ENCODE peak calls at places on chromosomes 4 and X, in seven cellular contexts. I, E, K, C, J, H and M are unnamed samples. For H3K79me2, the result is how much of the 10 kb centered on the place peaks cover.

GRCh38 chr4:86556791-86557415 is 37.2 kb upstream of the PTPN13 start:
- DNase-seq in H (no peak), E (peak), C (peak), K (no peak), J (no peak), I (no peak), M (no peak)

GRCh38 chr4:176587920-176588319 is 204.8 kb downstream of the VEGFC start:
- DNase-seq in K (no peak), H (no peak), C (no peak), J (no peak), E (peak), I (no peak), M (no peak)

GRCh38 chr4:82489987-82490386 is 59.6 kb downstream of the ENOPH1 start:
- DNase-seq in I (no peak), E (no peak), K (no peak), H (no peak), J (no peak), C (no peak), M (no peak)

GRCh38 chrX:12149670-12150407 is 11.6 kb downstream of the FRMPD4 start:
- DNase-seq in J (no peak), H (no peak), I (no peak), C (peak), K (no peak), E (no peak), M (no peak)

GRCh38 chr4:119010909-119011606 is 122.4 kb downstream of the SYNPO2 start:
- DNase-seq in E (no peak), C (no peak), J (no peak), I (no peak), K (no peak), H (no peak), M (no peak)

GRCh38 chrX:9396930-9397329 is 67.9 kb upstream of the TBL1X start:
- DNase-seq in E (peak), K (no peak), C (peak), J (no peak), I (no peak), H (no peak), M (no peak)

GRCh38 chr4:45453258-45453841 is 670.5 kb downstream of the GABRG1 start:
- DNase-seq in H (no peak), K (no peak), C (peak), J (peak), E (peak), I (peak), M (peak)

GRCh38 chrX:15855562-15856256 is 1.1 kb upstream of the AP1S2 start:
- DNase-seq in I (peak), E (no peak), J (no peak), K (no peak), H (no peak), C (no peak), M (peak)

GRCh38 chr4:30719363-30720020 is 677 bp upstream of the PCDH7 start:
- DNase-seq in H (no peak), K (no peak), E (peak), J (peak), C (peak), I (peak), M (no peak)

GRCh38 chr4:4407299-4408131 is 20.6 kb downstream of the NSG1 start:
- DNase-seq in J (no peak), C (no peak), K (no peak), E (no peak), H (no peak), I (no peak), M (no peak)

GRCh38 chrX:29466441-29466840 is 748.9 kb upstream of the MAGEB2 start:
- DNase-seq in C (no peak), I (no peak), E (peak), J (no peak), K (no peak), H (no peak), M (no peak)

GRCh38 chrX:87475793-87476192 is 41.8 kb upstream of the KLHL4 start:
- DNase-seq in C (no peak), K (no peak), J (no peak), H (no peak), E (no peak), I (no peak), M (no peak)

GRCh38 chrX:1336331-1337143 is at the start of gene IL3RA:
- DNase-seq in E (peak), J (no peak), H (no peak), K (no peak), I (no peak), C (no peak), M (peak)

GRCh38 chr4:3037957-3038451 is 36.3 kb downstream of the HTT-AS start:
- DNase-seq in E (peak), K (no peak), J (no peak), C (no peak), I (no peak), H (no peak), M (peak)

GRCh38 chrX:84144281-84144680 is 43.7 kb downstream of the RPS6KA6 start:
- DNase-seq in C (no peak), I (no peak), J (no peak), K (no peak), E (peak), H (no peak), M (no peak)

GRCh38 chrX:143988356-143988755 is 104.5 kb downstream of the UBE2NL start:
- DNase-seq in C (no peak), K (no peak), I (no peak), H (no peak), E (no peak), J (no peak), M (no peak)

GRCh38 chr4:7630559-7631287 is 196.0 kb upstream of the PSAPL1 start:
- DNase-seq in C (peak), K (no peak), J (no peak), I (no peak), E (peak), H (peak), M (no peak)

GRCh38 chrX:52574416-52575275 is 57.8 kb upstream of the XAGE1B start:
- DNase-seq in E (peak), J (peak), K (no peak), I (peak), C (peak), H (no peak), M (peak)

DNA sequence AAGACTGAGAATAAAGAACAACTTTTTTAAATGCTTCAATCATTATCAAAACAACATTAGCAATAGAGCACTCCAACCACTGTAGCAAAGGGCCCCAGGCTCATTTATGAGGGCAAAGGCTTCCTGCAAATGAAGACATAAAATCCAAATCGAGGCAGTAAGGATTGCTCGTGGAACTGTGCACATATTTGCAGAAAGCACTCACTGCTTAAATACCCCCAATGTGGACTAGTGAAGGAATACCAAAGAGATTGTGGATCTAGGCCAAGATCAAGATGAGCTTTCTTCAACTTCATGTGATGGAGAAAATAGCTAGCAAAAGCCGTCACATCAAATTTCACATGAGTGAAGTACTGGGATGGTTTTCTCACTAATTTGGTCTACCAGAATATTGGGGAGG is 35.2 kb downstream of the GPC3 start:
- DNase-seq in C (no peak), K (no peak), J (no peak), H (no peak), E (no peak), I (no peak), M (no peak)
- H3K79me2 ChIP-seq in C (under half), K (under half), J (under half), H (under half), E (under half), I (half or more), M (under half)

GRCh38 chr4:13539721-13540445 is 4.4 kb downstream of the NKX3-2 start:
- DNase-seq in C (no peak), H (no peak), K (no peak), J (peak), E (no peak), I (no peak), M (peak)
- TF ChIP-seq EZH2 in C (no peak), H (peak), K (peak), J (peak), E (no peak), I (peak), M (no peak)

DNA sequence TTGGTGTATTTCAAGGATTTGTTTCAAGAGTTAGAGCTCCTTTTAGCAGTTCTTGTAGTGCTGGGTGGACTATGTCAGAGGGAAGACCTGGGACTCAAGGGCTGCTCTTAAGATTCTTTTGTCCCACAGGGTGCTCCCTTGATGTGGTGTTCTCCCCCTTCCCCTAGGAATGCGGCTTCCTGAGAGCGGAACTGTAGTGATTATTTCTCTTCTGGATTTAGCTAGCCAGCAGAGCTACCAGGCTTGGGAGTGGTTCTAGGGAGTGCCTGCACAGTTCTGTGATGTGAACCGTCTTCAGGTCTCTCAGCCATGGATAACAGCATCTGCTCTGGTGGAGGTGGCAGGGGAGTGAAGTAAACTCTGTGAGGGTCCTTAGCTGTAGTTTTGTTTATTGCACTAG is 336.8 kb downstream of the FSTL5 start:
- DNase-seq in E (no peak), I (no peak), C (no peak), J (no peak), H (no peak), K (no peak), M (no peak)
- H3K79me2 ChIP-seq in E (under half), I (under half), C (under half), J (under half), H (under half), K (under half), M (under half)

GRCh38 chr4:25031077-25031606 is 396 bp upstream of the LGI2 start:
- DNase-seq in C (no peak), H (no peak), J (peak), K (no peak), E (peak), I (peak), M (no peak)
- TF ChIP-seq EZH2 in C (no peak), H (peak), J (peak), K (peak), E (no peak), I (peak), M (no peak)

DNA sequence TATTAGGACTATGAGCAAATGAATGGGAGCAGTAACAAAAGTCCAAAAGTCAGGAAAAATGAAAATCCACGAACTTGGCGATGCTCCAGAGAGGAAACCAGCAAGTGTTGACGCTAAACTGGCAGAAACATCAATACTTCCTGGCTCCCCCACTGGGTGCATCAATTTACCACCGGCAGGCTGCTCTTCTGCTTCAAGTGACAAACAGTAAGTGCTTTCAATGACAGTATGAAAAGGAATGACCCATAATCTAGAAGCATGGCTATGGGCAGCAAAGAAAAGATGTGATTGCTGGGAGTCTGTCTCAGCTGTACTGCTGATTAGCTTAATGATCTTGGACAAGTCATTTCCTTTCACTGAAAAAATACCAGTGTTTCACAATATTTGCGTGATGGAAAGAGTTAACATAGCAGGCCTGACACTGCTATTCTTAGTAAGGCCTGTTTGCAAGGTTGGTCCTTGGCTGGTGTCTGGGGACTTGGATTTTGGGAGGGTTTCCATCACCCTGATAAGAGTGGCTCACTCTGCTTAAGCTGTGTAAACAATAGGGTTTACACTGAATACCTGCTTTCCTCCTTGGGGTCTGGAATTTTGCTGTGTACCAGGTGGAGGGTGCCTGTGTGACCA is 8.7 kb downstream of the ATP11C start:
- DNase-seq in E (no peak), H (no peak), K (no peak), C (no peak), I (no peak), J (no peak), M (no peak)
- H3K79me2 ChIP-seq in E (half or more), H (under half), K (under half), C (half or more), I (half or more), J (half or more), M (under half)

DNA sequence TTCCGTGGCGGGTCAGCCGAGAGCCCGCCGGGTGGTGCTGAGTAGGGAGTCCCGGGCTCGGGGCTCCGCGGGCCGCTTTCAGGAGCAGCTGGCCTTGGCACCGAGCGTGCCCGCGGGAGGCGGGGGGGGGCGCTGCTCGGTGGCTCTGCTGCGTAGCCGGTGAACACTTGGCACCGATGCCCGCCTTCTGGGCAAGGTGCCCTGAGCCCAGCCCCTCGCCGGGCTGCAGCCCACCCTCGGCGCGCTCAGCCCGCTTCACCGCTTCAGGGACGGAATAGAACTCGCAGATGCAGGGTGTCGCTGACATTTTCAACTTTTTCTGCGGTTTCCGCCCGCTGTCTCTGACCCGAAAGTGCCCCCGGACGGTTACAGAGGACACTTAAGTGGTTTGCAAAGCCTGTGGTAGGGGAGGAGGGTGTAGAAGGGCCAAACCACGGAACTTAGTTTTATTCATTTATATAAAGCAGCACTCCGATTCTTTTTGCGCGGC is 659 bp downstream of the CD38 start:
- DNase-seq in I (no peak), H (no peak), K (no peak), E (peak), C (no peak), J (peak), M (peak)
- TF ChIP-seq EZH2 in I (peak), H (peak), K (peak), E (no peak), C (no peak), J (peak), M (no peak)

GRCh38 chr4:1309261-1310010 is 19.7 kb downstream of the MAEA start:
- DNase-seq in H (no peak), E (peak), J (peak), K (peak), I (peak), C (no peak), M (no peak)
- H3K79me2 ChIP-seq in H (half or more), E (half or more), J (half or more), K (under half), I (half or more), C (half or more), M (half or more)

GRCh38 chr4:133147922-133148689 is 988 bp upstream of the PCDH10 start:
- DNase-seq in J (peak), E (peak), I (peak), H (no peak), K (no peak), C (peak), M (no peak)
- TF ChIP-seq EZH2 in J (peak), E (peak), I (peak), H (peak), K (peak), C (no peak), M (no peak)

DNA sequence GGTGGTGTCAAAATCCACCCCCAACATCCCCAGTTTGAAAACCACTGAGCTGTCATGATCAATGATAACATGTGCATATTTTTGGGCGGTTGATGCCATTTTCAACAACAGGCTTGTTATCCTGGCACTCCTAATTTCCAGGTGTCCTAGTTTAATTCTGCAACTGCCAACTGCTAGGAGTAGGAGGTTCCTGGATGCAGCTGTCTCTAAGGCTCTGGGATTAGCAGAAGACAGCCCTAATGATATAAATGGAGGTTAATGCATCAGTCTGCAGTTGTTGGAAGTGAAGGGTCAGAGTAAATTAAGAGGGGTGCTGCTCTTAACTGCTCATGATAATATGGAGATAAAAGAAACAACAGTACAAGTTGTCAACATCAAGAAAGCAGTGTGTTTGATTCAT is 23.8 kb downstream of the ARFIP1 start:
- DNase-seq in H (no peak), K (no peak), I (no peak), J (no peak), C (no peak), E (no peak), M (no peak)
- H3K79me2 ChIP-seq in H (under half), K (under half), I (half or more), J (half or more), C (half or more), E (half or more), M (half or more)

GRCh38 chrX:41528784-41529183 is 81.6 kb downstream of the NYX start:
- DNase-seq in I (no peak), H (no peak), K (no peak), E (no peak), J (no peak), C (no peak), M (no peak)
- TF ChIP-seq EZH2 in I (no peak), H (no peak), K (no peak), E (no peak), J (no peak), C (no peak), M (no peak)